ENCODE peak calls at places on chromosomes 1 and 21, in seven cellular contexts. W is fibroblast of mammary gland, O is fibroblast of pulmonary artery, G is right lobe of liver, E is H9, V is astrocyte, R is tibial nerve. M is an unnamed sample.

GRCh38 chr1:61042679-61043009 is 39.7 kb upstream of the NFIA start:
- DNase-seq in W (no peak), O (no peak), G (no peak), E (no peak), V (no peak), R (no peak), M (no peak)

GRCh38 chr1:174068000-174068399 is 45.8 kb upstream of the RC3H1 start:
- DNase-seq in W (no peak), O (no peak), G (no peak), E (no peak), V (peak), R (no peak), M (no peak)

GRCh38 chr1:21262282-21263051 is 27.8 kb downstream of the ECE1 start:
- DNase-seq in W (peak), O (peak), G (peak), E (peak), V (peak), R (peak), M (no peak)

GRCh38 chr1:6198646-6199297 is 623 bp downstream of the RPL22 start:
- DNase-seq in W (no peak), O (no peak), G (no peak), E (no peak), V (no peak), R (no peak), M (no peak)

GRCh38 chr1:221543529-221544120 is 198.3 kb downstream of the DUSP10 start:
- DNase-seq in W (peak), O (peak), G (no peak), E (no peak), V (peak), R (no peak), M (no peak)

GRCh38 chr1:247007511-247008405 is at the start of gene ZNF695:
- DNase-seq in W (peak), O (peak), G (peak), E (peak), V (peak), R (peak), M (peak)

GRCh38 chr21:40671721-40672120 is 175.2 kb downstream of the DSCAM start:
- DNase-seq in W (no peak), O (no peak), G (no peak), E (no peak), V (peak), R (no peak), M (no peak)

GRCh38 chr1:116950497-116951174 is 40.9 kb downstream of the PTGFRN start:
- DNase-seq in W (peak), O (peak), G (no peak), E (no peak), V (peak), R (peak), M (no peak)

GRCh38 chr21:22056904-22057303 is 1058.7 kb downstream of the NCAM2 start:
- DNase-seq in W (no peak), O (no peak), G (no peak), E (no peak), V (no peak), R (no peak), M (no peak)

GRCh38 chr1:24983006-24983680 is 53.1 kb upstream of the RUNX3 start:
- DNase-seq in W (no peak), O (no peak), G (no peak), E (no peak), V (no peak), R (no peak), M (no peak)

GRCh38 chr1:205226868-205227583 is 720 bp upstream of the TMCC2 start:
- DNase-seq in W (peak), O (peak), G (no peak), E (no peak), V (peak), R (no peak), M (no peak)

GRCh38 chr1:9827558-9828185 is 3.9 kb upstream of the CLSTN1 start:
- DNase-seq in W (peak), O (no peak), G (no peak), E (peak), V (no peak), R (no peak), M (no peak)

GRCh38 chr1:3623441-3624150 is 1.2 kb upstream of the TPRG1L start:
- DNase-seq in W (no peak), O (no peak), G (no peak), E (no peak), V (no peak), R (no peak), M (no peak)

GRCh38 chr1:89310505-89310904 is 37.8 kb upstream of the GBP5 start:
- DNase-seq in W (peak), O (peak), G (no peak), E (no peak), V (no peak), R (no peak), M (no peak)

DNA sequence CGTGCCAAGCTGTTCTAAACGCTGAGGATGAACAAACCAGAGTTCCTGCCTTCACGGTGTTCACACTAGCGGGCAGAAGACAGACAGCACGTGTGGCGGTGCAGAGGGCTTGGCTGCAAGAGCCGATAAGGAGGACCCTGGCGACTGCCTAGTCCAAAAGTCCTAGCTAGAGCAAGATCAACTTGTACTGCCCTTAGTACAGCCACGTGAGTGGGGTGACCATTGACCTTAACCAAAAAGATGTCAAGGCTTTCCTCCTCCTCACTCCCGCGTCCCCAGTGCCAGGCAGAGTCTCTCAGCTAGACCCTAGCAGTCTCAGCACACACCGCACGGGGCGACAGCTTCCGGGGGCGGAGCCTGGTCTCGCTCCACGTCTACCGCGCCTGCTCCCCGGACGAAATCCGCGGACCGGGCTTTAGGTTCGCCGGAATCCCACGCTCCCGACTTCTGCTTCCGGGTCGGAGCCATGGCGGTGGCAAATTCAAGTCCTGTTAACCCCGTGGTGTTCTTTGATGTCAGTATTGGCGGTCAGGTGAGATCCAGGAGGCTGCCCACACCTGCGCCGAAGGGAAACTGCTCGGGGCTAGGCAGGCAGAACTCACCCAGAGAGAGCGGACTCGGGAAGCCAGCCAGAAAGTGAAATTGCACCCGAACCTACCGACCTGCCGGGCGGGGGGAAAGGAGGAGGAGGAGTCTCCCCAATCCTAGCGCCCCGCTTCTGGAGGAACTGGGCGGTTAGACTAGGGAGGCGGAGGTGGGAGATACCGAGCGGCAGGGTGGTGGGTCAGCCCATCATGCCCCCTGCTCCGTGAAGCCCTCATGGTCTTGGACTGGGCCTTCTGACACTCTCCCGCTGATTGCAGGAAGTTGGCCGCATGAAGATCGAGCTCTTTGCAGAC is at the start of gene PPIH:
- DNase-seq in W (peak), O (peak), G (peak), E (peak), V (peak), R (peak), M (peak)
- TF ChIP-seq CTCF in W (peak), O (peak), G (peak), E (peak), V (no peak), R (peak), M (no peak)

GRCh38 chr1:62962794-62963776 is 179.2 kb downstream of the ATG4C start:
- DNase-seq in W (peak), O (peak), G (no peak), E (peak), V (peak), R (peak), M (no peak)
- TF ChIP-seq CTCF in W (peak), O (peak), G (peak), E (peak), V (peak), R (peak), M (no peak)

DNA sequence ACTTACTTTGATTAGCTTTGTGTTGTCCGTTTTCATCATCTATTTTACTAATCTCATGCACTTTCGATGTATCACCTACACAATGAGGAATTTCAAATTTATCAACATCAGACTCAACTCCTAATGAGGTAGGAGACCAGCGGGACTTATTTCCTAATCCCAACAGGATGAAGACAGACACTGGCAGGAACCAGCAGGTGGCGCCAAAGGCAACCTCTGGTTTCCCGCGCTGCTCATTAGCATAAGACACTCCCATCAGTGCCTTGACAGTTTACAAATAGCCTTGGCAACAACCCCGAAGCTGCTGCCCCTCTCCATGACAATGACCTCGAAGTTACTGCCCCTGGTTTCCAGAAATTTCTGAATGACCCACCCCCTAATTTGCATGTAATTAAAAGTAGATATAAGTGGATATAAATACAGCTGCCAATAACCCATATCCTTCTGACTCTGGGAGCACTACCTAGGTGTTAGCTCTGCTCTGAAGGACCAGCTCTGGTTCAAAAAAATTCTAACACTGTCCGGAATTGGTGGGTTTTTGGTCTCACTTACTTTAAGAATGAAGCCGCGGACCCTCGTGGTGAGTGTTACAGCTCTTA is 974.8 kb downstream of the ADGRL2 start:
- DNase-seq in W (peak), O (peak), G (no peak), E (peak), V (no peak), R (no peak), M (no peak)
- TF ChIP-seq CTCF in W (peak), O (peak), G (peak), E (peak), V (peak), R (no peak), M (no peak)

GRCh38 chr1:54848134-54848948 is 38.7 kb downstream of the DHCR24 start:
- DNase-seq in W (no peak), O (no peak), G (no peak), E (no peak), V (no peak), R (no peak), M (no peak)
- TF ChIP-seq CTCF in W (no peak), O (no peak), G (no peak), E (peak), V (no peak), R (no peak), M (no peak)

GRCh38 chr1:200307755-200308066 is 102.1 kb downstream of the ZNF281 start:
- DNase-seq in W (no peak), O (no peak), G (no peak), E (no peak), V (no peak), R (no peak), M (no peak)
- TF ChIP-seq CTCF in W (no peak), O (no peak), G (no peak), E (peak), V (no peak), R (no peak), M (peak)

DNA sequence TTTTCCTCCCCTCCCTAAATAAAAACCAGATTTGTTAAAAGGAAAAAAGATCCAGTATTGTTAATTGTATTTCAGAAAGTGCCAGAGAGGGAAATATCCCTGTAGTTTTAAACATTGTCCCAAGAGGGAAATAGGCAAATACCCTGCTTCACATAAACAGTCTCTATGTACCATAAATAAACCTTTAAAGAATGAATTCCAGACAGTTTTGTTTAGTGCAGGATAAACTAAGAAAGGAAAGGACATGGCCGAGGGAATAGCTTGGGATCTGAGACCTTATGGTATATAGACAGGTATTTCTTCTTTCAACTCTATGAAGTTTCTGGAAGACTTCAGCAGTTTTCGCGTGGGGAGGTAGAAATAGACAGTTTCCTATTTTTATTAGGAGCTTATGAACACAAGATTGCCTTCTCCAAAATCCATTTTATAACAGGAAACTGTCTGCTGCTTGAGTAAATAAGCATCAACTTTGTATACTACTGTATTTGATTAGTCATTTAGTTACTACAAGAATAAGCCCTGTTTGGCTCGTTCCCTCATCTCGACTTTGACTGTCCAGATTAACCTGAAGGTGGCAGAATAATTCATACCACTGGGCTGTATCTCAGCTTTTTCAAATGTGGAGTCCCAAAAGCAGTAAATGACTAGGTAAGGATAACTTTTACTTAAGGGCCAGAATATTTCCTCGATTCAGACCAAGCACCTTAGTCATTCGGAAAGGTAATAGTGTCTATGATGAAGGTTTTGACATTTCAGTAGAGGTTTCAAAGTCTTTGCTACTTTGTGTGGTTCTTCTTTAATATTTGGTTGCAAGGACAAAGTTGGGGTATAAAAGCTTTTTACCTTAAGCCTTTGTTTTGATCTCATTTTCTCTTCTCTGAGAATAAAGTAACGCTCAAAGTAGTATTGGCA is 177.5 kb downstream of the VPS13D start:
- DNase-seq in W (peak), O (peak), G (no peak), E (no peak), V (peak), R (peak), M (no peak)
- TF ChIP-seq CTCF in W (peak), O (peak), G (peak), E (peak), V (peak), R (peak), M (peak)

GRCh38 chr1:112444269-112444668 is 48.3 kb downstream of the CTTNBP2NL start:
- DNase-seq in W (peak), O (peak), G (no peak), E (no peak), V (peak), R (no peak), M (no peak)

GRCh38 chr1:112448937-112449629 is 53.1 kb downstream of the CTTNBP2NL start:
- DNase-seq in W (no peak), O (no peak), G (no peak), E (no peak), V (no peak), R (no peak), M (no peak)

GRCh38 chr1:112445591-112445990 is 49.6 kb downstream of the CTTNBP2NL start:
- DNase-seq in W (peak), O (no peak), G (no peak), E (no peak), V (peak), R (no peak), M (no peak)

GRCh38 chr1:112449630-112449983 is 53.6 kb downstream of the CTTNBP2NL start:
- DNase-seq in W (no peak), O (no peak), G (no peak), E (no peak), V (no peak), R (no peak), M (no peak)

DNA sequence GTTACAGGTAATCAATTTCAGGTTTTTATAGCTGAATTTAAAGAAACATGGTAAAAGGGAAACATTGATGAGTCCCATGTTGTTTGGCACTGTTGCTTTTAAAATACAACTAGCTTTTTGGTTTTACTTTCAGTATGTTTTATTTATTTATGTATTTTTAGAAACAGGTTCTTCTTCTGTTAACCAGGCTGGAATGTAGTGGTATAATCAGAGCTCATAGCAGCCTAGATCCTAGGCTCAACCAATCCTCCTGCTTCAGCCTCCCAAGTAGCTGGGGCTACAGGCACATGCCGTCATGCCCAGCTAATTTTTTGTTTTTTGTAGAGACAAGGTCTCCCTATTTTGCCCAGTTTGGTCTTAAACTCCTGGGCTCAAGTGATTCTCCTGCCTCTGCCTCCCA is 50.4 kb downstream of the CTTNBP2NL start:
- DNase-seq in W (no peak), O (no peak), G (no peak), E (no peak), V (no peak), R (no peak), M (no peak)
- TF ChIP-seq CTCF in W (no peak), O (no peak), G (no peak), E (no peak), V (no peak), R (no peak), M (no peak)

GRCh38 chr1:44002606-44003157 is 11.3 kb downstream of the CCDC24 start:
- DNase-seq in W (no peak), O (no peak), G (no peak), E (peak), V (no peak), R (no peak), M (no peak)
- TF ChIP-seq CTCF in W (peak), O (peak), G (no peak), E (peak), V (no peak), R (no peak), M (no peak)

GRCh38 chr1:82094136-82094535 is 293.4 kb downstream of the ADGRL2 start:
- DNase-seq in W (no peak), O (no peak), G (no peak), E (no peak), V (no peak), R (no peak), M (no peak)

GRCh38 chr1:82091729-82092128 is 291.0 kb downstream of the ADGRL2 start:
- DNase-seq in W (peak), O (peak), G (no peak), E (no peak), V (no peak), R (peak), M (no peak)

GRCh38 chr1:82086739-82087138 is 286.0 kb downstream of the ADGRL2 start:
- DNase-seq in W (peak), O (no peak), G (no peak), E (no peak), V (no peak), R (no peak), M (no peak)

GRCh38 chr1:82091274-82091673 is 290.5 kb downstream of the ADGRL2 start:
- DNase-seq in W (no peak), O (no peak), G (no peak), E (no peak), V (no peak), R (no peak), M (no peak)

GRCh38 chr1:82090104-82090503 is 289.4 kb downstream of the ADGRL2 start:
- DNase-seq in W (peak), O (peak), G (no peak), E (no peak), V (no peak), R (no peak), M (no peak)
- TF ChIP-seq CTCF in W (peak), O (peak), G (peak), E (peak), V (peak), R (no peak), M (no peak)

M was measured in natural killer cell.